ENCODE peak calls at places on chromosomes 3 and 15, in ten cellular contexts. One of them, this sample, is unnamed.

GRCh38 chr15:45026646-45027045 is 3.7 kb downstream of the SORD start:
- DNase-seq in type B pancreatic cell: no peak
- DNase-seq in GM13976: no peak
- DNase-seq in psoas muscle: no peak
- DNase-seq in PC-3: no peak
- DNase-seq in RCC 7860: no peak
- DNase-seq in islet precursor cell: no peak
- DNase-seq in DMS153: no peak
- DNase-seq in activated CD4-positive, alpha-beta T cell treated with anti-CD3 and anti-CD28 coated beads, Interleukin-2, amount 50 U/mL, for 24 hours: no peak
- DNase-seq in NCI-H2107: no peak
- DNase-seq in this sample: no peak

GRCh38 chr3:139427283-139428060 is 38.0 kb upstream of the COPB2 start:
- DNase-seq in activated CD4-positive, alpha-beta T cell treated with anti-CD3 and anti-CD28 coated beads, Interleukin-2, amount 50 U/mL, for 24 hours: peak; percentile 32
- DNase-seq in NCI-H2107: peak; percentile 78
- DNase-seq in islet precursor cell: no peak
- DNase-seq in psoas muscle: no peak
- DNase-seq in type B pancreatic cell: no peak
- DNase-seq in GM13976: peak; percentile 66
- DNase-seq in PC-3: peak; percentile 80
- DNase-seq in DMS153: peak; percentile 65
- DNase-seq in RCC 7860: peak; percentile 61
- DNase-seq in this sample: no peak

GRCh38 chr3:62022312-62022711 is 351.0 kb downstream of the FEZF2 start:
- DNase-seq in islet precursor cell: no peak
- DNase-seq in activated CD4-positive, alpha-beta T cell treated with anti-CD3 and anti-CD28 coated beads, Interleukin-2, amount 50 U/mL, for 24 hours: no peak
- DNase-seq in type B pancreatic cell: no peak
- DNase-seq in PC-3: no peak
- DNase-seq in NCI-H2107: no peak
- DNase-seq in GM13976: no peak
- DNase-seq in psoas muscle: no peak
- DNase-seq in DMS153: no peak
- DNase-seq in RCC 7860: no peak
- DNase-seq in this sample: no peak

GRCh38 chr3:114079761-114080160 is 23.2 kb downstream of the QTRT2 start:
- DNase-seq in PC-3: no peak
- DNase-seq in RCC 7860: no peak
- DNase-seq in psoas muscle: no peak
- DNase-seq in NCI-H2107: no peak
- DNase-seq in GM13976: no peak
- DNase-seq in activated CD4-positive, alpha-beta T cell treated with anti-CD3 and anti-CD28 coated beads, Interleukin-2, amount 50 U/mL, for 24 hours: no peak
- DNase-seq in DMS153: no peak
- DNase-seq in islet precursor cell: no peak
- DNase-seq in type B pancreatic cell: no peak
- DNase-seq in this sample: no peak

GRCh38 chr3:192833177-192833890 is 84.3 kb downstream of the MB21D2 start:
- DNase-seq in NCI-H2107: no peak
- DNase-seq in DMS153: no peak
- DNase-seq in islet precursor cell: no peak
- DNase-seq in RCC 7860: no peak
- DNase-seq in activated CD4-positive, alpha-beta T cell treated with anti-CD3 and anti-CD28 coated beads, Interleukin-2, amount 50 U/mL, for 24 hours: no peak
- DNase-seq in type B pancreatic cell: no peak
- DNase-seq in GM13976: no peak
- DNase-seq in psoas muscle: no peak
- DNase-seq in PC-3: peak; percentile 55
- DNase-seq in this sample: no peak

GRCh38 chr3:142115927-142116668 is 33.2 kb downstream of the TFDP2 start:
- DNase-seq in psoas muscle: no peak
- DNase-seq in type B pancreatic cell: no peak
- DNase-seq in GM13976: no peak
- DNase-seq in activated CD4-positive, alpha-beta T cell treated with anti-CD3 and anti-CD28 coated beads, Interleukin-2, amount 50 U/mL, for 24 hours: no peak
- DNase-seq in RCC 7860: no peak
- DNase-seq in PC-3: no peak
- DNase-seq in islet precursor cell: peak; percentile 71
- DNase-seq in DMS153: no peak
- DNase-seq in NCI-H2107: no peak
- DNase-seq in this sample: no peak

GRCh38 chr3:190101320-190102117 is 19.2 kb downstream of the P3H2 start:
- DNase-seq in PC-3: no peak
- DNase-seq in activated CD4-positive, alpha-beta T cell treated with anti-CD3 and anti-CD28 coated beads, Interleukin-2, amount 50 U/mL, for 24 hours: no peak
- DNase-seq in RCC 7860: peak; percentile 76
- DNase-seq in DMS153: no peak
- DNase-seq in GM13976: no peak
- DNase-seq in psoas muscle: no peak
- DNase-seq in type B pancreatic cell: no peak
- DNase-seq in NCI-H2107: no peak
- DNase-seq in islet precursor cell: no peak
- DNase-seq in this sample: no peak

GRCh38 chr15:89416339-89417183 is 79.8 kb downstream of the RHCG start:
- DNase-seq in GM13976: peak; percentile 94
- DNase-seq in RCC 7860: peak; percentile 41
- DNase-seq in PC-3: peak; percentile 77
- DNase-seq in islet precursor cell: peak; percentile 94
- DNase-seq in activated CD4-positive, alpha-beta T cell treated with anti-CD3 and anti-CD28 coated beads, Interleukin-2, amount 50 U/mL, for 24 hours: peak; percentile 59
- DNase-seq in type B pancreatic cell: peak; percentile 80
- DNase-seq in NCI-H2107: no peak
- DNase-seq in psoas muscle: peak; percentile 72
- DNase-seq in DMS153: peak; percentile 24
- DNase-seq in this sample: no peak

GRCh38 chr3:128681277-128681829 is 30.7 kb upstream of the RPN1 start:
- DNase-seq in islet precursor cell: no peak
- DNase-seq in DMS153: peak; percentile 69
- DNase-seq in activated CD4-positive, alpha-beta T cell treated with anti-CD3 and anti-CD28 coated beads, Interleukin-2, amount 50 U/mL, for 24 hours: no peak
- DNase-seq in NCI-H2107: no peak
- DNase-seq in psoas muscle: no peak
- DNase-seq in GM13976: no peak
- DNase-seq in type B pancreatic cell: no peak
- DNase-seq in RCC 7860: peak; percentile 40
- DNase-seq in PC-3: no peak
- DNase-seq in this sample: no peak

GRCh38 chr3:30747771-30748281 is 141.4 kb downstream of the TGFBR2 start:
- DNase-seq in PC-3: peak; percentile 77
- DNase-seq in NCI-H2107: no peak
- DNase-seq in DMS153: no peak
- DNase-seq in psoas muscle: no peak
- DNase-seq in RCC 7860: peak; percentile 55
- DNase-seq in activated CD4-positive, alpha-beta T cell treated with anti-CD3 and anti-CD28 coated beads, Interleukin-2, amount 50 U/mL, for 24 hours: no peak
- DNase-seq in GM13976: no peak
- DNase-seq in type B pancreatic cell: no peak
- DNase-seq in islet precursor cell: no peak
- DNase-seq in this sample: no peak

GRCh38 chr3:31776016-31776415 is 205.0 kb downstream of the OSBPL10 start:
- DNase-seq in islet precursor cell: no peak
- DNase-seq in NCI-H2107: no peak
- DNase-seq in PC-3: no peak
- DNase-seq in type B pancreatic cell: no peak
- DNase-seq in psoas muscle: no peak
- DNase-seq in activated CD4-positive, alpha-beta T cell treated with anti-CD3 and anti-CD28 coated beads, Interleukin-2, amount 50 U/mL, for 24 hours: no peak
- DNase-seq in DMS153: no peak
- DNase-seq in GM13976: no peak
- DNase-seq in RCC 7860: no peak
- DNase-seq in this sample: no peak

GRCh38 chr3:49718419-49719213 is 868 bp downstream of the AMIGO3 start:
- DNase-seq in activated CD4-positive, alpha-beta T cell treated with anti-CD3 and anti-CD28 coated beads, Interleukin-2, amount 50 U/mL, for 24 hours: no peak
- DNase-seq in type B pancreatic cell: peak; percentile 68
- DNase-seq in DMS153: no peak
- DNase-seq in NCI-H2107: no peak
- DNase-seq in PC-3: no peak
- DNase-seq in psoas muscle: peak; percentile 62
- DNase-seq in GM13976: no peak
- DNase-seq in islet precursor cell: peak; percentile 63
- DNase-seq in RCC 7860: no peak
- DNase-seq in this sample: peak; percentile 53

GRCh38 chr15:70976856-70977255 is 84.2 kb downstream of the LRRC49 start:
- DNase-seq in PC-3: peak; percentile 45
- DNase-seq in RCC 7860: no peak
- DNase-seq in type B pancreatic cell: no peak
- DNase-seq in GM13976: no peak
- DNase-seq in NCI-H2107: no peak
- DNase-seq in islet precursor cell: no peak
- DNase-seq in activated CD4-positive, alpha-beta T cell treated with anti-CD3 and anti-CD28 coated beads, Interleukin-2, amount 50 U/mL, for 24 hours: no peak
- DNase-seq in psoas muscle: no peak
- DNase-seq in DMS153: no peak
- DNase-seq in this sample: no peak

GRCh38 chr3:183455064-183455463 is 26.6 kb upstream of the MCF2L2 start:
- DNase-seq in type B pancreatic cell: no peak
- DNase-seq in activated CD4-positive, alpha-beta T cell treated with anti-CD3 and anti-CD28 coated beads, Interleukin-2, amount 50 U/mL, for 24 hours: no peak
- DNase-seq in DMS153: no peak
- DNase-seq in PC-3: peak; percentile 83
- DNase-seq in GM13976: no peak
- DNase-seq in RCC 7860: peak; percentile 8
- DNase-seq in NCI-H2107: no peak
- DNase-seq in islet precursor cell: no peak
- DNase-seq in psoas muscle: no peak
- DNase-seq in this sample: no peak

GRCh38 chr3:99731499-99731898 is 86.2 kb upstream of the CMSS1 start:
- DNase-seq in GM13976: no peak
- DNase-seq in DMS153: no peak
- DNase-seq in RCC 7860: no peak
- DNase-seq in PC-3: no peak
- DNase-seq in psoas muscle: no peak
- DNase-seq in type B pancreatic cell: no peak
- DNase-seq in islet precursor cell: no peak
- DNase-seq in NCI-H2107: no peak
- DNase-seq in activated CD4-positive, alpha-beta T cell treated with anti-CD3 and anti-CD28 coated beads, Interleukin-2, amount 50 U/mL, for 24 hours: no peak
- DNase-seq in this sample: no peak